ENCODE peak calls at places on chromosome 18, in nine cellular contexts. One of them, this sample, is unnamed.

GRCh38 chr18:3248670-3249359 is 1.2 kb downstream of the MYL12A start:
- DNase-seq in Jurkat, Clone E6-1: peak
- DNase-seq in lower lobe of right lung: no peak
- DNase-seq in mesendoderm: no peak
- DNase-seq in cardiac fibroblast: peak
- DNase-seq in COR-L47: no peak
- DNase-seq in WTC11: no peak
- DNase-seq in sciatic nerve: no peak
- DNase-seq in mammary epithelial cell: peak
- DNase-seq in this sample: peak

GRCh38 chr18:3995476-3996102 is 459.5 kb downstream of the DLGAP1 start:
- DNase-seq in Jurkat, Clone E6-1: peak
- DNase-seq in sciatic nerve: peak
- DNase-seq in mammary epithelial cell: peak
- DNase-seq in WTC11: peak
- DNase-seq in mesendoderm: peak
- DNase-seq in cardiac fibroblast: peak
- DNase-seq in COR-L47: peak
- DNase-seq in lower lobe of right lung: no peak
- DNase-seq in this sample: peak

GRCh38 chr18:57959278-57959677 is 84.7 kb upstream of the NEDD4L start:
- DNase-seq in lower lobe of right lung: peak
- DNase-seq in cardiac fibroblast: peak
- DNase-seq in WTC11: no peak
- DNase-seq in Jurkat, Clone E6-1: peak
- DNase-seq in COR-L47: peak
- DNase-seq in mammary epithelial cell: peak
- DNase-seq in mesendoderm: peak
- DNase-seq in sciatic nerve: no peak
- DNase-seq in this sample: peak

GRCh38 chr18:62045316-62045715 is 141.5 kb downstream of the PIGN start:
- DNase-seq in WTC11: no peak
- DNase-seq in sciatic nerve: no peak
- DNase-seq in cardiac fibroblast: no peak
- DNase-seq in mammary epithelial cell: no peak
- DNase-seq in mesendoderm: no peak
- DNase-seq in COR-L47: peak
- DNase-seq in lower lobe of right lung: no peak
- DNase-seq in Jurkat, Clone E6-1: no peak
- DNase-seq in this sample: no peak

GRCh38 chr18:22398464-22398863 is 19.3 kb downstream of the CTAGE1 start:
- DNase-seq in WTC11: no peak
- DNase-seq in mammary epithelial cell: no peak
- DNase-seq in cardiac fibroblast: peak
- DNase-seq in Jurkat, Clone E6-1: no peak
- DNase-seq in lower lobe of right lung: no peak
- DNase-seq in sciatic nerve: no peak
- DNase-seq in COR-L47: no peak
- DNase-seq in mesendoderm: no peak
- DNase-seq in this sample: no peak

GRCh38 chr18:47490882-47491281 is 239.4 kb upstream of the SKOR2 start:
- DNase-seq in mesendoderm: no peak
- DNase-seq in cardiac fibroblast: no peak
- DNase-seq in mammary epithelial cell: no peak
- DNase-seq in lower lobe of right lung: no peak
- DNase-seq in WTC11: no peak
- DNase-seq in COR-L47: no peak
- DNase-seq in Jurkat, Clone E6-1: peak
- DNase-seq in sciatic nerve: no peak
- DNase-seq in this sample: no peak

GRCh38 chr18:73279499-73279898 is 411.7 kb upstream of the NETO1 start:
- DNase-seq in COR-L47: no peak
- DNase-seq in mesendoderm: no peak
- DNase-seq in lower lobe of right lung: no peak
- DNase-seq in sciatic nerve: no peak
- DNase-seq in mammary epithelial cell: no peak
- DNase-seq in cardiac fibroblast: no peak
- DNase-seq in Jurkat, Clone E6-1: no peak
- DNase-seq in WTC11: no peak
- DNase-seq in this sample: no peak

GRCh38 chr18:40937386-40937785 is 1017.6 kb upstream of the PIK3C3 start:
- DNase-seq in cardiac fibroblast: no peak
- DNase-seq in Jurkat, Clone E6-1: no peak
- DNase-seq in WTC11: no peak
- DNase-seq in sciatic nerve: no peak
- DNase-seq in mesendoderm: no peak
- DNase-seq in COR-L47: no peak
- DNase-seq in lower lobe of right lung: no peak
- DNase-seq in mammary epithelial cell: no peak
- DNase-seq in this sample: no peak

GRCh38 chr18:56112013-56112749 is 524.2 kb upstream of the TCF4 start:
- DNase-seq in cardiac fibroblast: peak
- DNase-seq in sciatic nerve: no peak
- DNase-seq in WTC11: no peak
- DNase-seq in mesendoderm: no peak
- DNase-seq in mammary epithelial cell: peak
- DNase-seq in Jurkat, Clone E6-1: no peak
- DNase-seq in COR-L47: no peak
- DNase-seq in lower lobe of right lung: no peak
- DNase-seq in this sample: no peak

GRCh38 chr18:79560861-79561210 is 118.8 kb upstream of the CTDP1 start:
- DNase-seq in Jurkat, Clone E6-1: no peak
- DNase-seq in sciatic nerve: peak
- DNase-seq in cardiac fibroblast: no peak
- DNase-seq in COR-L47: no peak
- DNase-seq in mesendoderm: no peak
- DNase-seq in mammary epithelial cell: no peak
- DNase-seq in lower lobe of right lung: no peak
- DNase-seq in WTC11: no peak
- DNase-seq in this sample: no peak

GRCh38 chr18:8375269-8375668 is 234.0 kb upstream of the RAB12 start:
- DNase-seq in Jurkat, Clone E6-1: no peak
- DNase-seq in mammary epithelial cell: peak
- DNase-seq in COR-L47: peak
- DNase-seq in WTC11: no peak
- DNase-seq in sciatic nerve: no peak
- DNase-seq in cardiac fibroblast: no peak
- DNase-seq in lower lobe of right lung: no peak
- DNase-seq in mesendoderm: no peak
- DNase-seq in this sample: no peak

GRCh38 chr18:50870138-50870845 is 8.6 kb upstream of the ME2 start:
- DNase-seq in mammary epithelial cell: peak
- DNase-seq in sciatic nerve: no peak
- DNase-seq in Jurkat, Clone E6-1: no peak
- DNase-seq in COR-L47: no peak
- DNase-seq in cardiac fibroblast: peak
- DNase-seq in lower lobe of right lung: peak
- DNase-seq in mesendoderm: no peak
- DNase-seq in WTC11: no peak
- DNase-seq in this sample: no peak

GRCh38 chr18:60040966-60041365 is 141.2 kb downstream of the PMAIP1 start:
- DNase-seq in Jurkat, Clone E6-1: no peak
- DNase-seq in mammary epithelial cell: peak
- DNase-seq in mesendoderm: no peak
- DNase-seq in COR-L47: no peak
- DNase-seq in lower lobe of right lung: no peak
- DNase-seq in sciatic nerve: no peak
- DNase-seq in WTC11: no peak
- DNase-seq in cardiac fibroblast: no peak
- DNase-seq in this sample: no peak

GRCh38 chr18:48803518-48803917 is 147.2 kb downstream of the SMAD7 start:
- DNase-seq in lower lobe of right lung: peak
- DNase-seq in mesendoderm: no peak
- DNase-seq in WTC11: peak
- DNase-seq in cardiac fibroblast: no peak
- DNase-seq in Jurkat, Clone E6-1: no peak
- DNase-seq in mammary epithelial cell: no peak
- DNase-seq in sciatic nerve: peak
- DNase-seq in COR-L47: no peak
- DNase-seq in this sample: no peak

GRCh38 chr18:2197945-2198344 is 373.4 kb downstream of the METTL4 start:
- DNase-seq in COR-L47: no peak
- DNase-seq in sciatic nerve: no peak
- DNase-seq in mesendoderm: no peak
- DNase-seq in mammary epithelial cell: no peak
- DNase-seq in lower lobe of right lung: no peak
- DNase-seq in Jurkat, Clone E6-1: no peak
- DNase-seq in WTC11: no peak
- DNase-seq in cardiac fibroblast: no peak
- DNase-seq in this sample: no peak

GRCh38 chr18:35143615-35144596 is 96.9 kb upstream of the ZNF397 start:
- DNase-seq in mammary epithelial cell: peak
- DNase-seq in mesendoderm: peak
- DNase-seq in Jurkat, Clone E6-1: peak
- DNase-seq in cardiac fibroblast: peak
- DNase-seq in WTC11: peak
- DNase-seq in COR-L47: peak
- DNase-seq in sciatic nerve: no peak
- DNase-seq in lower lobe of right lung: no peak
- DNase-seq in this sample: peak

GRCh38 chr18:6521804-6522418 is 107.2 kb upstream of the L3MBTL4 start:
- DNase-seq in sciatic nerve: no peak
- DNase-seq in mesendoderm: peak
- DNase-seq in mammary epithelial cell: peak
- DNase-seq in lower lobe of right lung: no peak
- DNase-seq in COR-L47: peak
- DNase-seq in cardiac fibroblast: peak
- DNase-seq in Jurkat, Clone E6-1: peak
- DNase-seq in WTC11: peak
- DNase-seq in this sample: no peak

GRCh38 chr18:49907346-49907929 is 94.1 kb upstream of the ACAA2 start:
- DNase-seq in WTC11: no peak
- DNase-seq in cardiac fibroblast: peak
- DNase-seq in mesendoderm: peak
- DNase-seq in lower lobe of right lung: no peak
- DNase-seq in Jurkat, Clone E6-1: no peak
- DNase-seq in COR-L47: peak
- DNase-seq in sciatic nerve: no peak
- DNase-seq in mammary epithelial cell: no peak
- DNase-seq in this sample: no peak

GRCh38 chr18:54737986-54738385 is 90.3 kb upstream of the RAB27B start:
- DNase-seq in COR-L47: no peak
- DNase-seq in cardiac fibroblast: peak
- DNase-seq in mammary epithelial cell: peak
- DNase-seq in WTC11: no peak
- DNase-seq in mesendoderm: no peak
- DNase-seq in lower lobe of right lung: no peak
- DNase-seq in sciatic nerve: no peak
- DNase-seq in Jurkat, Clone E6-1: no peak
- DNase-seq in this sample: no peak

GRCh38 chr18:79657342-79657996 is 22.1 kb upstream of the CTDP1 start:
- DNase-seq in Jurkat, Clone E6-1: no peak
- DNase-seq in mesendoderm: peak
- DNase-seq in COR-L47: peak
- DNase-seq in mammary epithelial cell: peak
- DNase-seq in sciatic nerve: no peak
- DNase-seq in lower lobe of right lung: no peak
- DNase-seq in cardiac fibroblast: no peak
- DNase-seq in WTC11: no peak
- DNase-seq in this sample: no peak

GRCh38 chr18:73774836-73775509 is 372.7 kb downstream of the FBXO15 start:
- DNase-seq in mesendoderm: peak
- DNase-seq in lower lobe of right lung: no peak
- DNase-seq in Jurkat, Clone E6-1: no peak
- DNase-seq in sciatic nerve: no peak
- DNase-seq in mammary epithelial cell: peak
- DNase-seq in cardiac fibroblast: no peak
- DNase-seq in COR-L47: no peak
- DNase-seq in WTC11: peak
- DNase-seq in this sample: no peak

GRCh38 chr18:77106331-77106730 is 26.3 kb downstream of the MBP start:
- DNase-seq in mesendoderm: no peak
- DNase-seq in Jurkat, Clone E6-1: peak
- DNase-seq in WTC11: no peak
- DNase-seq in cardiac fibroblast: no peak
- DNase-seq in mammary epithelial cell: no peak
- DNase-seq in sciatic nerve: no peak
- DNase-seq in COR-L47: no peak
- DNase-seq in lower lobe of right lung: no peak
- DNase-seq in this sample: no peak

This sample was measured in naive B cell.